ENCODE peak calls at places on chromosomes 6 and 20, in ten cellular contexts. One of them, this sample, is unnamed.

GRCh38 chr20:3464166-3464565 is 6.7 kb upstream of the ATRN start:
- DNase-seq in sigmoid colon: no peak
- DNase-seq in heart left ventricle: no peak
- DNase-seq in PC-3: no peak
- DNase-seq in thoracic aorta: no peak
- DNase-seq in right atrium auricular region: no peak
- DNase-seq in WERI-Rb-1: no peak
- DNase-seq in SK-N-SH: no peak
- DNase-seq in tibial nerve: no peak
- DNase-seq in spleen: no peak
- DNase-seq in this sample: no peak

GRCh38 chr6:22883061-22883717 is 313.8 kb downstream of the HDGFL1 start:
- DNase-seq in sigmoid colon: no peak
- DNase-seq in heart left ventricle: no peak
- DNase-seq in PC-3: no peak
- DNase-seq in thoracic aorta: no peak
- DNase-seq in right atrium auricular region: no peak
- DNase-seq in WERI-Rb-1: no peak
- DNase-seq in SK-N-SH: no peak
- DNase-seq in tibial nerve: no peak
- DNase-seq in spleen: no peak
- DNase-seq in this sample: no peak

GRCh38 chr20:58446938-58447265 is 57.9 kb downstream of the VAPB start:
- DNase-seq in sigmoid colon: no peak
- DNase-seq in heart left ventricle: no peak
- DNase-seq in PC-3: no peak
- DNase-seq in thoracic aorta: no peak
- DNase-seq in right atrium auricular region: no peak
- DNase-seq in WERI-Rb-1: no peak
- DNase-seq in SK-N-SH: no peak
- DNase-seq in tibial nerve: no peak
- DNase-seq in spleen: no peak
- DNase-seq in this sample: no peak

GRCh38 chr6:70955441-70956190 is 1.2 kb downstream of the B3GAT2 start:
- DNase-seq in sigmoid colon: peak; percentile 81
- DNase-seq in heart left ventricle: peak; percentile 80
- DNase-seq in PC-3: peak; percentile 73
- DNase-seq in thoracic aorta: peak; percentile 23
- DNase-seq in right atrium auricular region: peak; percentile 73
- DNase-seq in WERI-Rb-1: peak; percentile 90
- DNase-seq in SK-N-SH: peak; percentile 91
- DNase-seq in tibial nerve: peak; percentile 79
- DNase-seq in spleen: peak; percentile 96
- DNase-seq in this sample: peak; percentile 92

GRCh38 chr6:15312500-15312899 is 66.6 kb downstream of the JARID2 start:
- DNase-seq in sigmoid colon: no peak
- DNase-seq in heart left ventricle: no peak
- DNase-seq in PC-3: peak; percentile 42
- DNase-seq in thoracic aorta: no peak
- DNase-seq in right atrium auricular region: no peak
- DNase-seq in WERI-Rb-1: no peak
- DNase-seq in SK-N-SH: no peak
- DNase-seq in tibial nerve: no peak
- DNase-seq in spleen: no peak
- DNase-seq in this sample: no peak

GRCh38 chr6:148432405-148433195 is 90.0 kb downstream of the SASH1 start:
- DNase-seq in sigmoid colon: no peak
- DNase-seq in heart left ventricle: peak; percentile 54
- DNase-seq in PC-3: no peak
- DNase-seq in thoracic aorta: no peak
- DNase-seq in right atrium auricular region: no peak
- DNase-seq in WERI-Rb-1: no peak
- DNase-seq in SK-N-SH: no peak
- DNase-seq in tibial nerve: no peak
- DNase-seq in spleen: no peak
- DNase-seq in this sample: no peak

GRCh38 chr6:155177369-155177961 is 86.3 kb upstream of the CLDN20 start:
- DNase-seq in sigmoid colon: no peak
- DNase-seq in heart left ventricle: no peak
- DNase-seq in PC-3: peak; percentile 83
- DNase-seq in thoracic aorta: no peak
- DNase-seq in right atrium auricular region: no peak
- DNase-seq in WERI-Rb-1: peak; percentile 37
- DNase-seq in SK-N-SH: peak; percentile 45
- DNase-seq in tibial nerve: peak; percentile 85
- DNase-seq in spleen: no peak
- DNase-seq in this sample: peak; percentile 44

GRCh38 chr6:28683945-28684538 is 158.4 kb downstream of the GPX5 start:
- DNase-seq in sigmoid colon: no peak
- DNase-seq in heart left ventricle: no peak
- DNase-seq in PC-3: peak; percentile 70
- DNase-seq in thoracic aorta: no peak
- DNase-seq in right atrium auricular region: no peak
- DNase-seq in WERI-Rb-1: peak; percentile 55
- DNase-seq in SK-N-SH: peak; percentile 52
- DNase-seq in tibial nerve: no peak
- DNase-seq in spleen: no peak
- DNase-seq in this sample: peak; percentile 46

GRCh38 chr6:107337342-107337741 is 122.0 kb downstream of the PDSS2 start:
- DNase-seq in sigmoid colon: no peak
- DNase-seq in heart left ventricle: no peak
- DNase-seq in PC-3: no peak
- DNase-seq in thoracic aorta: no peak
- DNase-seq in right atrium auricular region: no peak
- DNase-seq in WERI-Rb-1: no peak
- DNase-seq in SK-N-SH: no peak
- DNase-seq in tibial nerve: no peak
- DNase-seq in spleen: no peak
- DNase-seq in this sample: no peak

GRCh38 chr20:9052136-9052535 is 16.8 kb upstream of the PLCB4 start:
- DNase-seq in sigmoid colon: no peak
- DNase-seq in heart left ventricle: no peak
- DNase-seq in PC-3: no peak
- DNase-seq in thoracic aorta: no peak
- DNase-seq in right atrium auricular region: no peak
- DNase-seq in WERI-Rb-1: peak; percentile 11
- DNase-seq in SK-N-SH: no peak
- DNase-seq in tibial nerve: no peak
- DNase-seq in spleen: no peak
- DNase-seq in this sample: no peak
- H3K4me3 ChIP-seq in sigmoid colon: no peak overlapping the region
- H3K4me3 ChIP-seq in heart left ventricle: no peak overlapping the region
- H3K4me3 ChIP-seq in PC-3: peak overlapping the region; percentile 44
- H3K4me3 ChIP-seq in thoracic aorta: no peak overlapping the region
- H3K4me3 ChIP-seq in right atrium auricular region: no peak overlapping the region
- H3K4me3 ChIP-seq in WERI-Rb-1: no peak overlapping the region
- H3K4me3 ChIP-seq in SK-N-SH: no peak overlapping the region
- H3K4me3 ChIP-seq in tibial nerve: no peak overlapping the region
- H3K4me3 ChIP-seq in spleen: no peak overlapping the region
- H3K4me3 ChIP-seq in this sample: no peak overlapping the region

DNA sequence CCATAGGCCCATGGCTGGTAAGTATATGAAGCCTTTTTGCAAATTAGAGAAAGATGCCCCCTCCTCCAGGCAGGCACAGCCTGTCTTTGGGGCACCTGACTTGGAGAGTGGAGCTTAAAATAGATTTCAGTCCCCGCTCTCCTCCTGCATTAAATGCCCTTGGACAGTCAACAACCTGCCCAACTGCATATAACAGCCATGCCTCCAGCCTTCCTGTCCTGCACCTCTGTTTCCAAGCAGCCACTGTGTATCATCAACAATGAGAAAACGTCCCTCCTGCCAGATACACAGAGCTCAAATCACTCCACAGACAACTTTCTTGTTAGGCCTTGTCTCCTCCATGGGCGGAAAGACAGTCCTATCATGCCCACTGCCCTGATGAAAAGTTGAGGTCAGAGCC is 3.4 kb downstream of the CDH22 start:
- DNase-seq in sigmoid colon: no peak
- DNase-seq in heart left ventricle: no peak
- DNase-seq in PC-3: no peak
- DNase-seq in thoracic aorta: no peak
- DNase-seq in right atrium auricular region: no peak
- DNase-seq in WERI-Rb-1: no peak
- DNase-seq in SK-N-SH: no peak
- DNase-seq in tibial nerve: no peak
- DNase-seq in spleen: no peak
- DNase-seq in this sample: no peak
- H3K27me3 ChIP-seq in sigmoid colon: peaks cover 98% of the 10 kb centered on the region
- H3K27me3 ChIP-seq in heart left ventricle: peaks cover 74% of the 10 kb centered on the region
- H3K27me3 ChIP-seq in PC-3: peaks cover 66% of the 10 kb centered on the region
- H3K27me3 ChIP-seq in thoracic aorta: no peaks in the 10 kb centered on the region
- H3K27me3 ChIP-seq in right atrium auricular region: no peaks in the 10 kb centered on the region
- H3K27me3 ChIP-seq in WERI-Rb-1: no peaks in the 10 kb centered on the region
- H3K27me3 ChIP-seq in SK-N-SH: peaks cover 36% of the 10 kb centered on the region
- H3K27me3 ChIP-seq in tibial nerve: peaks cover 90% of the 10 kb centered on the region
- H3K27me3 ChIP-seq in spleen: peaks cover 3% of the 10 kb centered on the region
- H3K27me3 ChIP-seq in this sample: peaks cover 45% of the 10 kb centered on the region

GRCh38 chr20:49119972-49120371 is 68.2 kb downstream of the STAU1 start:
- DNase-seq in sigmoid colon: no peak
- DNase-seq in heart left ventricle: no peak
- DNase-seq in PC-3: no peak
- DNase-seq in thoracic aorta: no peak
- DNase-seq in right atrium auricular region: no peak
- DNase-seq in WERI-Rb-1: no peak
- DNase-seq in SK-N-SH: no peak
- DNase-seq in tibial nerve: no peak
- DNase-seq in spleen: no peak
- DNase-seq in this sample: no peak
- H3K36me3 ChIP-seq in sigmoid colon: peaks cover 64% of the 10 kb centered on the region
- H3K36me3 ChIP-seq in heart left ventricle: peaks cover 95% of the 10 kb centered on the region
- H3K36me3 ChIP-seq in PC-3: peaks cover 65% of the 10 kb centered on the region
- H3K36me3 ChIP-seq in thoracic aorta: peaks cover 59% of the 10 kb centered on the region
- H3K36me3 ChIP-seq in right atrium auricular region: peaks cover 85% of the 10 kb centered on the region
- H3K36me3 ChIP-seq in WERI-Rb-1: peaks cover 86% of the 10 kb centered on the region
- H3K36me3 ChIP-seq in SK-N-SH: peaks cover 62% of the 10 kb centered on the region
- H3K36me3 ChIP-seq in tibial nerve: peaks cover 35% of the 10 kb centered on the region
- H3K36me3 ChIP-seq in spleen: peaks cover 98% of the 10 kb centered on the region
- H3K36me3 ChIP-seq in this sample: peaks cover 36% of the 10 kb centered on the region

GRCh38 chr20:36463212-36464061 is 77.9 kb upstream of the MYL9 start:
- DNase-seq in sigmoid colon: no peak
- DNase-seq in heart left ventricle: no peak
- DNase-seq in PC-3: no peak
- DNase-seq in thoracic aorta: no peak
- DNase-seq in right atrium auricular region: no peak
- DNase-seq in WERI-Rb-1: no peak
- DNase-seq in SK-N-SH: no peak
- DNase-seq in tibial nerve: no peak
- DNase-seq in spleen: no peak
- DNase-seq in this sample: no peak
- H3K4me3 ChIP-seq in sigmoid colon: peak overlapping the region; percentile 81
- H3K4me3 ChIP-seq in heart left ventricle: peak overlapping the region; percentile 91
- H3K4me3 ChIP-seq in PC-3: peak overlapping the region; percentile 98
- H3K4me3 ChIP-seq in thoracic aorta: peak overlapping the region; percentile 83
- H3K4me3 ChIP-seq in right atrium auricular region: peak overlapping the region; percentile 77
- H3K4me3 ChIP-seq in WERI-Rb-1: no peak overlapping the region
- H3K4me3 ChIP-seq in SK-N-SH: peak overlapping the region; percentile 91
- H3K4me3 ChIP-seq in tibial nerve: peak overlapping the region; percentile 77
- H3K4me3 ChIP-seq in spleen: peak overlapping the region; percentile 80
- H3K4me3 ChIP-seq in this sample: peak overlapping the region; percentile 78

DNA sequence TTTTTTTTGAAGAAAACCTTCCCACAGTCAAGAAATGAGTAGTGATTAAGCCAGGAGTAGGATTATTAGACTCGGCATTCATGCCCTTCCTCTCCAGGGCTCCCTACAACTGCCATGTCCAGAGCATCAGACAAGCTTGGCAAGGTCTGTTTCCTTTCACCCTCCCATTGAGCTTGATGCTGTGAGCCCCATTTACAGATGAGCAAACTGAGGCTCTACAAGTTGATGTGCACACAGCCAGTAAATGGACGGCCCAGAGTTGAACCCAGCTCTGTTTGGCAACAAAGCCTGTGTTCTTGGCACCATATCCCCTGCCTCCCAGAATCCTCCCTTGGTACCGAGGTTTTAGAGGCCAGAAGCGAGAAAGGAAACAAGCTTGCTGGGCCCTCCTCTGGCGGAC is 22.8 kb upstream of the NFATC2 start:
- DNase-seq in sigmoid colon: no peak
- DNase-seq in heart left ventricle: no peak
- DNase-seq in PC-3: no peak
- DNase-seq in thoracic aorta: no peak
- DNase-seq in right atrium auricular region: no peak
- DNase-seq in WERI-Rb-1: no peak
- DNase-seq in SK-N-SH: no peak
- DNase-seq in tibial nerve: no peak
- DNase-seq in spleen: no peak
- DNase-seq in this sample: no peak
- H3K27me3 ChIP-seq in sigmoid colon: no peaks in the 10 kb centered on the region
- H3K27me3 ChIP-seq in heart left ventricle: peaks cover 31% of the 10 kb centered on the region
- H3K27me3 ChIP-seq in PC-3: peaks cover 7% of the 10 kb centered on the region
- H3K27me3 ChIP-seq in thoracic aorta: no peaks in the 10 kb centered on the region
- H3K27me3 ChIP-seq in right atrium auricular region: no peaks in the 10 kb centered on the region
- H3K27me3 ChIP-seq in WERI-Rb-1: peaks cover 93% of the 10 kb centered on the region
- H3K27me3 ChIP-seq in SK-N-SH: no peaks in the 10 kb centered on the region
- H3K27me3 ChIP-seq in tibial nerve: no peaks in the 10 kb centered on the region
- H3K27me3 ChIP-seq in spleen: no peaks in the 10 kb centered on the region
- H3K27me3 ChIP-seq in this sample: peaks cover 45% of the 10 kb centered on the region

GRCh38 chr6:41614713-41615112 is 23.6 kb upstream of the MDFI start:
- DNase-seq in sigmoid colon: no peak
- DNase-seq in heart left ventricle: no peak
- DNase-seq in PC-3: no peak
- DNase-seq in thoracic aorta: no peak
- DNase-seq in right atrium auricular region: no peak
- DNase-seq in WERI-Rb-1: no peak
- DNase-seq in SK-N-SH: no peak
- DNase-seq in tibial nerve: no peak
- DNase-seq in spleen: no peak
- DNase-seq in this sample: no peak

GRCh38 chr6:41618598-41618997 is 19.7 kb upstream of the MDFI start:
- DNase-seq in sigmoid colon: no peak
- DNase-seq in heart left ventricle: no peak
- DNase-seq in PC-3: no peak
- DNase-seq in thoracic aorta: no peak
- DNase-seq in right atrium auricular region: no peak
- DNase-seq in WERI-Rb-1: no peak
- DNase-seq in SK-N-SH: no peak
- DNase-seq in tibial nerve: no peak
- DNase-seq in spleen: no peak
- DNase-seq in this sample: no peak

GRCh38 chr6:41615311-41615710 is 23.0 kb upstream of the MDFI start:
- DNase-seq in sigmoid colon: no peak
- DNase-seq in heart left ventricle: no peak
- DNase-seq in PC-3: no peak
- DNase-seq in thoracic aorta: no peak
- DNase-seq in right atrium auricular region: no peak
- DNase-seq in WERI-Rb-1: no peak
- DNase-seq in SK-N-SH: no peak
- DNase-seq in tibial nerve: no peak
- DNase-seq in spleen: no peak
- DNase-seq in this sample: no peak
- H3K36me3 ChIP-seq in sigmoid colon: no peaks in the 10 kb centered on the region
- H3K36me3 ChIP-seq in heart left ventricle: no peaks in the 10 kb centered on the region
- H3K36me3 ChIP-seq in PC-3: no peaks in the 10 kb centered on the region
- H3K36me3 ChIP-seq in thoracic aorta: no peaks in the 10 kb centered on the region
- H3K36me3 ChIP-seq in right atrium auricular region: no peaks in the 10 kb centered on the region
- H3K36me3 ChIP-seq in WERI-Rb-1: no peaks in the 10 kb centered on the region
- H3K36me3 ChIP-seq in SK-N-SH: no peaks in the 10 kb centered on the region
- H3K36me3 ChIP-seq in tibial nerve: no peaks in the 10 kb centered on the region
- H3K36me3 ChIP-seq in spleen: no peaks in the 10 kb centered on the region
- H3K36me3 ChIP-seq in this sample: no peaks in the 10 kb centered on the region

This sample was measured in H7.